ENCODE peak calls at places on chromosomes 12 and 14, in ten cellular contexts. W is HCT116; B is lower lobe of right lung; L is stomach; K is CD8-positive, alpha-beta memory T cell; F is Peyer's patch; V is endothelial cell of umbilical vein; Q is PC-9; Y is neuronal stem cell; A is K562. X is an unnamed sample.
A peak's percentile ranks its signal among the peaks of the same experiment; 100 is the strongest.

GRCh38 chr12:69099201-69099837 is 140.1 kb upstream of the CPSF6 start:
- DNase-seq in W (no peak), B (no peak), L (no peak), K (no peak), F (no peak), V (no peak), Q (no peak), Y (no peak), A (peak; percentile 11), X (no peak)

GRCh38 chr12:50106907-50107306 is 3.1 kb downstream of the GPD1 start:
- DNase-seq in W (no peak), B (no peak), L (no peak), K (no peak), F (no peak), V (no peak), Q (no peak), Y (no peak), A (no peak), X (no peak)

GRCh38 chr14:53226553-53226952 is 73.4 kb upstream of the DDHD1 start:
- DNase-seq in W (no peak), B (no peak), L (no peak), K (no peak), F (no peak), V (no peak), Q (no peak), Y (no peak), A (no peak), X (no peak)

GRCh38 chr12:124231980-124232653 is 62.8 kb upstream of the RFLNA start:
- DNase-seq in W (no peak), B (peak; percentile 74), L (peak; percentile 83), K (no peak), F (peak; percentile 65), V (no peak), Q (no peak), Y (no peak), A (no peak), X (no peak)

GRCh38 chr14:34750670-34751069 is 36.3 kb upstream of the CFL2 start:
- DNase-seq in W (no peak), B (no peak), L (no peak), K (no peak), F (no peak), V (peak; percentile 7), Q (no peak), Y (no peak), A (no peak), X (peak; percentile 68)

GRCh38 chr12:19198272-19198671 is 68.7 kb downstream of the PLEKHA5 start:
- DNase-seq in W (no peak), B (no peak), L (no peak), K (no peak), F (no peak), V (no peak), Q (peak; percentile 46), Y (no peak), A (no peak), X (peak; percentile 82)

GRCh38 chr14:49895480-49895879 is 2.6 kb downstream of the ARF6 start:
- DNase-seq in W (no peak), B (no peak), L (no peak), K (no peak), F (no peak), V (no peak), Q (no peak), Y (no peak), A (no peak), X (no peak)

GRCh38 chr14:71324767-71325272 is 417.6 kb downstream of the PCNX1 start:
- DNase-seq in W (no peak), B (no peak), L (no peak), K (peak; percentile 50), F (no peak), V (no peak), Q (peak; percentile 25), Y (no peak), A (peak; percentile 78), X (no peak)

GRCh38 chr12:55706840-55707671 is 648 bp downstream of the ITGA7 start:
- DNase-seq in W (no peak), B (no peak), L (no peak), K (no peak), F (no peak), V (no peak), Q (no peak), Y (no peak), A (no peak), X (no peak)

GRCh38 chr14:53542692-53543091 is 389.6 kb upstream of the DDHD1 start:
- DNase-seq in W (no peak), B (no peak), L (no peak), K (no peak), F (no peak), V (peak; percentile 99), Q (peak; percentile 44), Y (no peak), A (no peak), X (peak; percentile 42)

GRCh38 chr14:99855271-99855670 is 62.1 kb downstream of the EML1 start:
- DNase-seq in W (no peak), B (no peak), L (no peak), K (no peak), F (no peak), V (no peak), Q (no peak), Y (no peak), A (no peak), X (no peak)

GRCh38 chr12:98645572-98646067 is 530 bp downstream of the APAF1 start:
- DNase-seq in W (no peak), B (no peak), L (peak; percentile 27), K (no peak), F (peak; percentile 61), V (peak; percentile 45), Q (peak; percentile 23), Y (peak; percentile 18), A (peak; percentile 52), X (no peak)

GRCh38 chr14:105168979-105169507 is 467 bp upstream of the JAG2 start:
- DNase-seq in W (no peak), B (no peak), L (no peak), K (peak; percentile 30), F (no peak), V (peak; percentile 81), Q (no peak), Y (peak; percentile 57), A (peak; percentile 77), X (no peak)

GRCh38 chr12:93108958-93109357 is 179.9 kb upstream of the EEA1 start:
- DNase-seq in W (no peak), B (no peak), L (no peak), K (no peak), F (no peak), V (peak; percentile 50), Q (no peak), Y (no peak), A (no peak), X (no peak)
- H3K27ac ChIP-seq in W (no peak overlapping the region), B (no peak overlapping the region), L (no peak overlapping the region), K (no peak overlapping the region), F (no peak overlapping the region), V (no peak overlapping the region), Q (no peak overlapping the region), Y (no peak overlapping the region), A (no peak overlapping the region), X (peak overlapping the region; percentile 13)

DNA sequence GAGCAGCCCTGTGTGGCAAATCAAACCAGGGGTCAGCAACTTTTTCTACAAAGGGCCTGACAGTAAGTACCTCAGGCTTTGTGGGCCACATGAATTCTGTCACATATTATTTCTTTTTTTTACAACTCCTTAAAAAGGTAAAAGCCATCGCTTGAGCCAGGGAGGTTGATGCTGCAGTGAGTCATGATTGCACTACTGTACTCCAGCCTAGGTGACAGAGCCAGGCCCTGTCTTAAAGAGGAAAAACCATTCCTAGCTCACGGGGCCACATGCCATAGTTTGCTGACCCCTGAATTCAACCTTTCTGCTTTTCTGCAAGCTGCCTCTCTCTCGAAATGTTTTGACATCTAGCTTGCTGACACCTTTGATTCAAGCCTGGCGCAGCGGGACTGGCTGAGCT is 55.1 kb upstream of the CORO1C start:
- DNase-seq in W (no peak), B (no peak), L (no peak), K (no peak), F (no peak), V (no peak), Q (no peak), Y (no peak), A (no peak), X (no peak)
- H3K4me1 ChIP-seq in W (no peaks in the 10 kb centered on the region), B (peaks cover 18% of the 10 kb centered on the region), L (no peaks in the 10 kb centered on the region), K (no peaks in the 10 kb centered on the region), F (no peaks in the 10 kb centered on the region), V (no peaks in the 10 kb centered on the region), Q (no peaks in the 10 kb centered on the region), Y (peaks cover 12% of the 10 kb centered on the region), A (peaks cover 15% of the 10 kb centered on the region), X (peaks cover 3% of the 10 kb centered on the region)

DNA sequence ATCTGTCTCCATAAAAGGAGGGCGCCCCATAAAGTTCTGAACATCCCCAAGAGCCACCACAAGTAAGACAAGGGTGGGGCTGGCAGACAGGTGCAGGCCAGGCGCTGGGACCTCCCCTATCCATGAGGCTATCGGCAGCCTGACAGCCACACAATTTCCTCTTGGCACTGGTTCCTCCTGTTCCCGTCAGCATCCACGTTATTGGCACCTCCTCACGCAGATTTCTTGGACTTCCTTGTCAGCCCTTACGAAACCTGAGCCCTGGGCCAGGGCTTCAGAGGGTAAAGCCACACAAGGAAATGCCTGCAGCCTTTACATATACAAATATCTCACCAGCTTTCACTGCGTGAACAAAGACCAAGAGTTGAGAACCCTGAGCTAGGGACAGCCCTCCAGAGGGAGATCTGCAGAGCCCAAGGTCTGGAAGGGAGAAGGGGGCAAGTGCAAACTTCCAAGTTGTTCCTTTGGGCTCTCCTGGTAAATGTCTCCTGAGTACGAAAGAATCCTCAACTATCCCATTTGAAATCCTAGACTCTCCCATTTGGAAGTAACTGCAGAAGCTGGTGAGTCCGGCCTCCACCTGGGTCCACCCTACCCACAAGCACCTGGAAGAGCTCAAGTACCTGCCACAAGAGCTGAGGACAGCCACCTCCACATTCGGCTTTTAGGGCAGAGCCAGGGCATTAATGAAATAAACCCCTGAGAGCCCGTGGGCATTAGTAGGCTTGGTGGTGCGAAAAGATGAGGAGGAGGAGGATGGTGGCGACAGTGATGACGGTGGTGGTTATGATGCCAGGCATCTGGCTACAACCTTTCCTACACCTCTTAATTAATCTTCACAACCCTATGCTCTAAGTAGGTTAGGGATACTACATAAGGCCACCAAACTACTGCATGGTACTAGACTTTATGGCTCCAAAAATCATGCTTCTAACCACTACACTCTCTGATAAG is 5.5 kb upstream of the TC2N start:
- DNase-seq in W (no peak), B (peak; percentile 85), L (peak; percentile 94), K (peak; percentile 56), F (peak; percentile 91), V (peak; percentile 84), Q (peak; percentile 54), Y (no peak), A (no peak), X (no peak)
- H3K4me3 ChIP-seq in W (no peak overlapping the region), B (peak overlapping the region; percentile 12), L (no peak overlapping the region), K (peak overlapping the region; percentile 85), F (peak overlapping the region; percentile 11), V (no peak overlapping the region), Q (no peak overlapping the region), Y (no peak overlapping the region), A (no peak overlapping the region), X (no peak overlapping the region)

DNA sequence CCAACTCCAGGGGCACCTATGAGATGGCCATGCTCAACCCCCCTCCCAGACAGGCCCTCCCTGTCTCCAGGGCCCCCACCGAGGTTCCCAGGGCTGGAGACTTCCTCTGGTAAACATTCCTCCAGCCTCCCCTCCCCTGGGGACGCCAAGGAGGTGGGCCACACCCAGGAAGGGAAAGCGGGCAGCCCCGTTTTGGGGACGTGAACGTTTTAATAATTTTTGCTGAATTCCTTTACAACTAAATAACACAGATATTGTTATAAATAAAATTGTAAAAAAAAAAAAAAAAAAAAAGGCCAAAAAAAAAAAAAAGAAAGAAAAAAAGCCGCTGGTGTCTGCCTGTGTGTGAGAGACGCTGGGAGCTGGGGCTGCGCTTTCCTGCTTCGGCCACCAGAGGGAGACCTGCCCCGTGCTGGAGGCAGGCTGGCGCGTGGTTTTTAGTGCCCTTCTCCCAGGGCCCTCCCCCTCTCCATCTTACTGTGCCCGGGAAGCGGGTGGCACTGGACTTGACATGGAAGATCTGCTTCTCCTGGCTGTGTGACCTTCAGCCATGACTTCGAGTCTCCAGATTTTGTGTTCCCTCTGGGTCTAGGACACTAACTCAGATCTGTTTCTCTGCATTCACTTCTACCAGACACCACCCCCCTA is 3.4 kb upstream of the NXPH4 start:
- DNase-seq in W (peak; percentile 59), B (peak; percentile 90), L (peak; percentile 87), K (peak; percentile 81), F (peak; percentile 93), V (peak; percentile 82), Q (peak; percentile 92), Y (no peak), A (peak; percentile 84), X (peak; percentile 46)
- H3K27ac ChIP-seq in W (no peak overlapping the region), B (no peak overlapping the region), L (no peak overlapping the region), K (no peak overlapping the region), F (no peak overlapping the region), V (no peak overlapping the region), Q (peak overlapping the region; percentile 60), Y (no peak overlapping the region), A (no peak overlapping the region), X (no peak overlapping the region)